ENCODE peak calls at places on chromosomes 2 and 18, in nine cellular contexts. B is iPS DF 19.7; M is stimulated activated CD8-positive, alpha-beta memory T cell treated with anti-CD3 and anti-CD28 coated beads, Interleukin-15, amount 100 ng/mL, for 48 hours; Q is activated CD4-positive, alpha-beta T cell treated with anti-CD3 and anti-CD28 coated beads, Interleukin-2, amount 50 U/mL, for 4 hours; P is AG08396; F is GM04503; G is cardiac muscle cell; N is activated CD4-positive, CD25-positive, alpha-beta regulatory T cell; U is WERI-Rb-1. A is an unnamed sample.

GRCh38 chr2:195343540-195343939 is 313.5 kb upstream of the SLC39A10 start:
- DNase-seq in B (no peak), M (no peak), Q (no peak), P (no peak), F (no peak), G (no peak), N (no peak), U (no peak), A (no peak)

GRCh38 chr2:215833531-215834162 is 179.7 kb downstream of the MREG start:
- DNase-seq in B (no peak), M (no peak), Q (no peak), P (no peak), F (no peak), G (peak), N (no peak), U (no peak), A (no peak)

GRCh38 chr18:45923138-45923537 is 44.0 kb downstream of the EPG5 start:
- DNase-seq in B (no peak), M (no peak), Q (no peak), P (no peak), F (no peak), G (no peak), N (no peak), U (no peak), A (no peak)

GRCh38 chr2:240383099-240383758 is 52.2 kb upstream of the GPC1 start:
- DNase-seq in B (no peak), M (no peak), Q (no peak), P (no peak), F (no peak), G (no peak), N (no peak), U (no peak), A (no peak)

GRCh38 chr2:190682168-190682567 is 33.3 kb downstream of the NAB1 start:
- DNase-seq in B (no peak), M (no peak), Q (no peak), P (no peak), F (no peak), G (peak), N (no peak), U (no peak), A (no peak)

GRCh38 chr2:237720444-237720843 is 78.1 kb upstream of the RBM44 start:
- DNase-seq in B (no peak), M (no peak), Q (no peak), P (no peak), F (no peak), G (no peak), N (no peak), U (no peak), A (no peak)

GRCh38 chr2:135257383-135258090 is 205.4 kb downstream of the RAB3GAP1 start:
- DNase-seq in B (no peak), M (no peak), Q (no peak), P (peak), F (no peak), G (no peak), N (no peak), U (no peak), A (no peak)

GRCh38 chr2:9819551-9819950 is 23.7 kb upstream of the TAF1B start:
- DNase-seq in B (no peak), M (no peak), Q (no peak), P (no peak), F (no peak), G (no peak), N (no peak), U (no peak), A (no peak)

GRCh38 chr2:216871333-216871934 is 11.6 kb upstream of the TNP1 start:
- DNase-seq in B (no peak), M (no peak), Q (no peak), P (no peak), F (no peak), G (no peak), N (no peak), U (no peak), A (no peak)

GRCh38 chr2:180705122-180705521 is 275.3 kb upstream of the UBE2E3 start:
- DNase-seq in B (no peak), M (no peak), Q (no peak), P (no peak), F (no peak), G (peak), N (no peak), U (no peak), A (no peak)

GRCh38 chr2:23649819-23650218 is 264.8 kb downstream of the KLHL29 start:
- DNase-seq in B (no peak), M (peak), Q (no peak), P (no peak), F (no peak), G (peak), N (no peak), U (no peak), A (no peak)

GRCh38 chr2:169107645-169108044 is 38.3 kb downstream of the DHRS9 start:
- DNase-seq in B (no peak), M (no peak), Q (no peak), P (no peak), F (no peak), G (peak), N (no peak), U (no peak), A (peak)

GRCh38 chr18:54075681-54076080 is 148.8 kb downstream of the MBD2 start:
- DNase-seq in B (no peak), M (no peak), Q (no peak), P (no peak), F (no peak), G (no peak), N (no peak), U (no peak), A (no peak)

GRCh38 chr2:46079996-46080560 is 217.1 kb upstream of the EPAS1 start:
- DNase-seq in B (no peak), M (no peak), Q (no peak), P (no peak), F (no peak), G (no peak), N (no peak), U (no peak), A (no peak)

GRCh38 chr2:235467586-235467985 is 26.3 kb upstream of the AGAP1 start:
- DNase-seq in B (no peak), M (no peak), Q (no peak), P (no peak), F (no peak), G (peak), N (no peak), U (no peak), A (no peak)

GRCh38 chr18:58580623-58581022 is 48.3 kb downstream of the ALPK2 start:
- DNase-seq in B (peak), M (no peak), Q (no peak), P (no peak), F (no peak), G (peak), N (no peak), U (peak), A (no peak)

GRCh38 chr18:78701753-78702409 is 277.7 kb upstream of the SALL3 start:
- DNase-seq in B (no peak), M (no peak), Q (no peak), P (no peak), F (no peak), G (no peak), N (no peak), U (no peak), A (no peak)

GRCh38 chr2:177172034-177172880 is 40.3 kb upstream of the HNRNPA3 start:
- DNase-seq in B (no peak), M (no peak), Q (no peak), P (peak), F (peak), G (peak), N (no peak), U (no peak), A (no peak)

GRCh38 chr2:190648289-190649034 is 421 bp upstream of the NAB1 start:
- DNase-seq in B (no peak), M (peak), Q (peak), P (peak), F (no peak), G (peak), N (peak), U (peak), A (peak)

GRCh38 chr2:188983427-188984101 is 9.4 kb downstream of the COL3A1 start:
- DNase-seq in B (no peak), M (no peak), Q (no peak), P (no peak), F (peak), G (peak), N (no peak), U (no peak), A (no peak)

GRCh38 chr2:67259581-67260347 is 137.4 kb upstream of the ETAA1 start:
- DNase-seq in B (no peak), M (no peak), Q (no peak), P (peak), F (peak), G (peak), N (no peak), U (no peak), A (no peak)

GRCh38 chr18:44742741-44743311 is 62.1 kb downstream of the SETBP1 start:
- DNase-seq in B (no peak), M (no peak), Q (no peak), P (peak), F (no peak), G (peak), N (no peak), U (peak), A (no peak)

GRCh38 chr18:61085751-61086150 is 247.5 kb upstream of the CDH20 start:
- DNase-seq in B (no peak), M (no peak), Q (no peak), P (no peak), F (no peak), G (no peak), N (no peak), U (peak), A (no peak)

GRCh38 chr18:2961828-2962227 is 51.1 kb downstream of the LPIN2 start:
- DNase-seq in B (no peak), M (no peak), Q (no peak), P (peak), F (no peak), G (peak), N (no peak), U (no peak), A (no peak)

GRCh38 chr2:210421916-210422315 is 54.6 kb downstream of the LANCL1 start:
- DNase-seq in B (no peak), M (no peak), Q (no peak), P (no peak), F (no peak), G (peak), N (no peak), U (no peak), A (no peak)

GRCh38 chr2:221465776-221466175 is 106.3 kb downstream of the EPHA4 start:
- DNase-seq in B (no peak), M (no peak), Q (no peak), P (no peak), F (no peak), G (peak), N (no peak), U (no peak), A (no peak)

GRCh38 chr2:158967114-158967730 is 1.2 kb upstream of the TANC1 start:
- DNase-seq in B (no peak), M (no peak), Q (no peak), P (peak), F (no peak), G (no peak), N (no peak), U (peak), A (no peak)

GRCh38 chr2:171272039-171272438 is 111.3 kb upstream of the TLK1 start:
- DNase-seq in B (no peak), M (no peak), Q (no peak), P (peak), F (peak), G (peak), N (no peak), U (no peak), A (no peak)

GRCh38 chr2:159091381-159091780 is 122.9 kb downstream of the TANC1 start:
- DNase-seq in B (no peak), M (no peak), Q (no peak), P (no peak), F (no peak), G (peak), N (no peak), U (no peak), A (no peak)

GRCh38 chr2:79511320-79511951 is 1.4 kb upstream of the CTNNA2 start:
- DNase-seq in B (peak), M (no peak), Q (no peak), P (no peak), F (no peak), G (peak), N (no peak), U (no peak), A (no peak)

GRCh38 chr2:64913357-64913869 is 75.8 kb upstream of the SLC1A4 start:
- DNase-seq in B (no peak), M (no peak), Q (no peak), P (no peak), F (no peak), G (no peak), N (no peak), U (peak), A (no peak)

GRCh38 chr2:146128216-146128615 is 1608.3 kb upstream of the ZEB2 start:
- DNase-seq in B (no peak), M (no peak), Q (no peak), P (no peak), F (no peak), G (no peak), N (no peak), U (no peak), A (no peak)

GRCh38 chr2:96502891-96503636 is 2.1 kb downstream of the NEURL3 start:
- DNase-seq in B (no peak), M (no peak), Q (no peak), P (no peak), F (no peak), G (no peak), N (no peak), U (no peak), A (no peak)

GRCh38 chr2:154143105-154143504 is 271.4 kb downstream of the GALNT13 start:
- DNase-seq in B (peak), M (no peak), Q (no peak), P (no peak), F (no peak), G (no peak), N (no peak), U (no peak), A (no peak)

GRCh38 chr2:85886585-85886984 is 2.2 kb downstream of the ST3GAL5 start:
- DNase-seq in B (no peak), M (peak), Q (peak), P (peak), F (peak), G (peak), N (no peak), U (peak), A (peak)

GRCh38 chr18:60982296-60982695 is 350.9 kb upstream of the CDH20 start:
- DNase-seq in B (no peak), M (no peak), Q (no peak), P (no peak), F (no peak), G (no peak), N (no peak), U (no peak), A (no peak)

GRCh38 chr2:34266908-34267697 is 668.0 kb upstream of the FAM98A start:
- DNase-seq in B (no peak), M (no peak), Q (no peak), P (no peak), F (no peak), G (no peak), N (no peak), U (no peak), A (no peak)

GRCh38 chr2:237449193-237449797 is 35.3 kb upstream of the COL6A3 start:
- DNase-seq in B (no peak), M (no peak), Q (no peak), P (peak), F (no peak), G (peak), N (no peak), U (no peak), A (no peak)

GRCh38 chr2:30446602-30447148 is 371 bp upstream of the LCLAT1 start:
- DNase-seq in B (no peak), M (no peak), Q (no peak), P (peak), F (no peak), G (peak), N (no peak), U (no peak), A (no peak)

A was measured in activated gamma-delta T cell treated with anti-CD3 and anti-CD28 coated beads, Interleukin-2, amount 50 U/mL, for 16 hours.